ENCODE peak calls at places on chromosomes 5 and 9, in seven cellular contexts. J is WTC11, E is A549, F is HCT116, G is SK-N-SH, I is NB4, K is K562. B is an unnamed sample.

GRCh38 chr5:64759960-64760695 is 8.4 kb downstream of the SREK1IP1 start:
- DNase-seq in J (no peak), E (no peak), F (no peak), G (no peak), I (no peak), K (peak; percentile 7), B (peak; percentile 40)

GRCh38 chr5:146647656-146648199 is 131.7 kb upstream of the GPR151 start:
- DNase-seq in J (no peak), E (no peak), F (no peak), G (peak; percentile 61), I (no peak), K (no peak), B (no peak)

GRCh38 chr5:353599-354580 is 32.4 kb downstream of the AHRR start:
- DNase-seq in J (no peak), E (no peak), F (no peak), G (peak; percentile 30), I (no peak), K (no peak), B (no peak)

GRCh38 chr5:95734156-95734555 is 3.0 kb downstream of the RHOBTB3 start:
- DNase-seq in J (no peak), E (no peak), F (no peak), G (no peak), I (no peak), K (no peak), B (no peak)

GRCh38 chr9:136327313-136327971 is at the start of gene GPSM1:
- DNase-seq in J (no peak), E (peak; percentile 52), F (no peak), G (peak; percentile 94), I (peak; percentile 36), K (peak; percentile 89), B (peak; percentile 58)

GRCh38 chr5:145989428-145989827 is 53.0 kb downstream of the SH3RF2 start:
- DNase-seq in J (no peak), E (no peak), F (no peak), G (no peak), I (no peak), K (no peak), B (no peak)

GRCh38 chr9:6113312-6113711 is 97.9 kb upstream of the RANBP6 start:
- DNase-seq in J (no peak), E (no peak), F (no peak), G (no peak), I (no peak), K (no peak), B (no peak)

GRCh38 chr5:69484891-69485290 is 7.7 kb upstream of the OCLN start:
- DNase-seq in J (no peak), E (no peak), F (no peak), G (no peak), I (no peak), K (no peak), B (peak; percentile 65)

GRCh38 chr5:95084757-95085156 is 200.1 kb downstream of the MCTP1 start:
- DNase-seq in J (no peak), E (no peak), F (no peak), G (no peak), I (no peak), K (no peak), B (no peak)

GRCh38 chr5:143417503-143418139 is 14.1 kb upstream of the NR3C1 start:
- DNase-seq in J (no peak), E (no peak), F (no peak), G (no peak), I (no peak), K (no peak), B (no peak)

GRCh38 chr9:26502311-26502710 is 390.3 kb downstream of the CAAP1 start:
- DNase-seq in J (peak; percentile 64), E (no peak), F (no peak), G (no peak), I (no peak), K (no peak), B (no peak)

GRCh38 chr5:132293066-132293991 is 865 bp upstream of the SLC22A4 start:
- DNase-seq in J (peak; percentile 77), E (peak; percentile 91), F (peak; percentile 59), G (peak; percentile 92), I (peak; percentile 94), K (peak; percentile 91), B (peak; percentile 89)

GRCh38 chr5:150636391-150637244 is 3.8 kb upstream of the SYNPO start:
- DNase-seq in J (no peak), E (no peak), F (no peak), G (peak; percentile 84), I (no peak), K (no peak), B (peak; percentile 84)

GRCh38 chr5:108867661-108868060 is 120.0 kb downstream of the FER start:
- DNase-seq in J (no peak), E (no peak), F (no peak), G (no peak), I (peak; percentile 73), K (no peak), B (no peak)

GRCh38 chr5:127229185-127229889 is 61.3 kb upstream of the MEGF10 start:
- DNase-seq in J (peak; percentile 68), E (peak; percentile 43), F (no peak), G (peak; percentile 77), I (peak; percentile 80), K (peak; percentile 32), B (peak; percentile 49)

GRCh38 chr9:89137548-89138462 is 40.8 kb downstream of the SHC3 start:
- DNase-seq in J (no peak), E (peak; percentile 15), F (peak; percentile 59), G (no peak), I (peak; percentile 3), K (no peak), B (peak; percentile 91)

GRCh38 chr9:110828148-110828730 is 159.6 kb downstream of the MUSK start:
- DNase-seq in J (no peak), E (no peak), F (no peak), G (no peak), I (no peak), K (no peak), B (no peak)

GRCh38 chr5:143316844-143317631 is 86.4 kb downstream of the NR3C1 start:
- DNase-seq in J (no peak), E (no peak), F (no peak), G (peak; percentile 2), I (no peak), K (peak; percentile 7), B (peak; percentile 57)

GRCh38 chr5:141753971-141754713 is 72.1 kb upstream of the ARAP3 start:
- DNase-seq in J (peak; percentile 77), E (peak; percentile 41), F (peak; percentile 8), G (no peak), I (peak; percentile 53), K (peak; percentile 62), B (peak; percentile 45)

GRCh38 chr5:128674837-128675446 is 136.9 kb upstream of the FBN2 start:
- DNase-seq in J (peak; percentile 77), E (peak; percentile 21), F (peak; percentile 50), G (peak; percentile 41), I (peak; percentile 53), K (peak; percentile 28), B (peak; percentile 63)

GRCh38 chr5:68406344-68406743 is 190.8 kb downstream of the PIK3R1 start:
- DNase-seq in J (no peak), E (no peak), F (no peak), G (no peak), I (no peak), K (no peak), B (no peak)

GRCh38 chr9:13351768-13352386 is 72.4 kb upstream of the MPDZ start:
- DNase-seq in J (no peak), E (peak; percentile 14), F (peak; percentile 7), G (peak; percentile 24), I (peak; percentile 63), K (peak; percentile 12), B (peak; percentile 74)

GRCh38 chr5:54309751-54310432 is 481 bp downstream of the ARL15 start:
- DNase-seq in J (peak; percentile 61), E (peak; percentile 40), F (no peak), G (no peak), I (peak; percentile 38), K (peak; percentile 31), B (peak; percentile 62)

GRCh38 chr5:141343242-141343952 is at the start of gene PCDHGA3:
- DNase-seq in J (no peak), E (no peak), F (no peak), G (no peak), I (peak; percentile 50), K (peak; percentile 51), B (peak; percentile 53)

GRCh38 chr5:15598294-15598902 is 98.4 kb downstream of the FBXL7 start:
- DNase-seq in J (peak; percentile 59), E (no peak), F (no peak), G (no peak), I (peak; percentile 39), K (peak; percentile 9), B (no peak)

GRCh38 chr9:92191801-92192200 is 76.6 kb upstream of the SPTLC1 start:
- DNase-seq in J (no peak), E (no peak), F (no peak), G (peak; percentile 47), I (no peak), K (no peak), B (no peak)

GRCh38 chr5:125510651-125511050 is 764.2 kb upstream of the ZNF608 start:
- DNase-seq in J (no peak), E (no peak), F (no peak), G (no peak), I (no peak), K (no peak), B (no peak)
- TF ChIP-seq MAX in J (no peak), E (no peak), F (no peak), G (no peak), I (no peak), K (no peak), B (no peak)

GRCh38 chr9:125440411-125440810 is 178.8 kb downstream of the GAPVD1 start:
- DNase-seq in J (no peak), E (no peak), F (no peak), G (peak; percentile 61), I (no peak), K (no peak), B (no peak)
- TF ChIP-seq MAX in J (no peak), E (no peak), F (no peak), G (no peak), I (no peak), K (no peak), B (no peak)

GRCh38 chr5:102288630-102289029 is 7.5 kb downstream of the SLCO4C1 start:
- DNase-seq in J (no peak), E (no peak), F (no peak), G (no peak), I (no peak), K (no peak), B (no peak)

GRCh38 chr5:102286465-102286864 is 9.6 kb downstream of the SLCO4C1 start:
- DNase-seq in J (no peak), E (no peak), F (no peak), G (no peak), I (peak; percentile 20), K (no peak), B (no peak)

GRCh38 chr5:102290004-102290403 is 6.1 kb downstream of the SLCO4C1 start:
- DNase-seq in J (no peak), E (no peak), F (no peak), G (no peak), I (no peak), K (no peak), B (no peak)

GRCh38 chr5:102294996-102295395 is 1.1 kb downstream of the SLCO4C1 start:
- DNase-seq in J (no peak), E (no peak), F (no peak), G (no peak), I (no peak), K (no peak), B (no peak)

GRCh38 chr5:102289251-102289899 is 6.7 kb downstream of the SLCO4C1 start:
- DNase-seq in J (no peak), E (no peak), F (no peak), G (no peak), I (no peak), K (no peak), B (no peak)
- TF ChIP-seq MAX in J (no peak), E (no peak), F (no peak), G (no peak), I (no peak), K (no peak), B (no peak)

GRCh38 chr9:113913426-113914195 is 37.5 kb downstream of the ZNF618 start:
- DNase-seq in J (no peak), E (no peak), F (no peak), G (no peak), I (no peak), K (no peak), B (no peak)
- TF ChIP-seq MAX in J (no peak), E (no peak), F (no peak), G (no peak), I (no peak), K (no peak), B (no peak)